ENCODE peak calls at places on chromosomes 3 and 15, in nine cellular contexts. W, M, S, P, Y, Q, T, R and C are unnamed samples.

GRCh38 chr3:114565201-114565600 is 271.4 kb downstream of the TIGIT start:
- DNase-seq in R (no peak), M (peak), W (peak), S (peak), P (no peak), Q (peak), Y (peak), T (no peak), C (no peak)

GRCh38 chr3:112013058-112013783 is 14.5 kb downstream of the TAGLN3 start:
- DNase-seq in R (peak), Q (peak), S (peak), Y (peak), T (peak), P (no peak), W (peak), M (peak), C (no peak)

GRCh38 chr3:123808812-123809211 is 75.3 kb downstream of the MYLK start:
- DNase-seq in R (no peak), Y (no peak), S (no peak), W (no peak), P (no peak), T (no peak), M (no peak), Q (no peak), C (no peak)

GRCh38 chr3:57100046-57100695 is 39.7 kb downstream of the SPATA12 start:
- DNase-seq in W (peak), M (peak), T (peak), P (peak), Q (peak), S (peak), R (peak), Y (peak), C (no peak)

GRCh38 chr3:87733671-87734367 is 325.0 kb downstream of the CGGBP1 start:
- DNase-seq in M (no peak), R (no peak), T (no peak), Y (no peak), Q (no peak), P (no peak), W (no peak), S (no peak), C (no peak)

GRCh38 chr3:49295489-49296058 is 18.5 kb upstream of the C3orf62 start:
- DNase-seq in Y (no peak), W (peak), P (peak), Q (peak), S (peak), R (no peak), M (no peak), T (peak), C (no peak)

GRCh38 chr15:75028991-75029377 is 5.6 kb downstream of the PPCDC start:
- DNase-seq in P (no peak), Q (no peak), S (no peak), Y (no peak), R (no peak), T (no peak), M (no peak), W (no peak), C (no peak)

GRCh38 chr3:184417619-184418327 is 37.9 kb downstream of the CHRD start:
- DNase-seq in Y (peak), S (peak), T (peak), P (peak), W (peak), M (peak), Q (peak), R (peak), C (no peak)

GRCh38 chr3:111071257-111072015 is at the start of gene NECTIN3:
- DNase-seq in M (peak), P (peak), R (peak), Y (peak), W (peak), Q (peak), T (peak), S (peak), C (peak)

GRCh38 chr3:133701435-133702358 is 40.0 kb upstream of the TOPBP1 start:
- DNase-seq in Q (no peak), R (no peak), T (no peak), P (no peak), S (no peak), Y (no peak), M (no peak), W (no peak), C (no peak)

GRCh38 chr15:77901921-77902750 is 175.4 kb downstream of the TBC1D2B start:
- DNase-seq in W (no peak), Y (peak), S (no peak), P (no peak), R (no peak), M (peak), T (peak), Q (no peak), C (peak)

GRCh38 chr3:89948008-89948407 is 840.6 kb downstream of the EPHA3 start:
- DNase-seq in M (no peak), T (no peak), Q (no peak), Y (no peak), P (no peak), R (no peak), W (no peak), S (no peak), C (no peak)

GRCh38 chr15:100276519-100276918 is 65.3 kb downstream of the ADAMTS17 start:
- DNase-seq in M (no peak), W (no peak), Q (no peak), P (no peak), T (no peak), S (no peak), R (no peak), Y (no peak), C (no peak)

GRCh38 chr3:124439586-124439985 is 290.7 kb upstream of the UMPS start:
- DNase-seq in P (no peak), R (no peak), T (no peak), M (no peak), Y (no peak), S (no peak), W (no peak), Q (no peak), C (no peak)

GRCh38 chr15:98025237-98025636 is 64.7 kb downstream of the ARRDC4 start:
- DNase-seq in P (no peak), W (peak), M (no peak), R (no peak), T (no peak), S (peak), Y (no peak), Q (no peak), C (no peak)

GRCh38 chr3:65793495-65794200 is 245.1 kb downstream of the MAGI1 start:
- DNase-seq in T (no peak), Y (no peak), S (no peak), M (no peak), Q (no peak), P (no peak), W (no peak), R (no peak), C (no peak)

GRCh38 chr3:98812851-98813374 is 49.8 kb downstream of the ST3GAL6 start:
- DNase-seq in P (no peak), R (peak), W (peak), T (peak), M (no peak), S (no peak), Q (peak), Y (no peak), C (no peak)

GRCh38 chr15:100596792-100597191 is 5.2 kb downstream of the LINS1 start:
- DNase-seq in W (peak), P (peak), S (no peak), Q (peak), Y (no peak), M (no peak), R (peak), T (no peak), C (no peak)

GRCh38 chr3:58556761-58557181 is 19.8 kb upstream of the ACOX2 start:
- DNase-seq in S (no peak), T (no peak), Q (no peak), Y (no peak), W (no peak), R (no peak), P (no peak), M (no peak), C (no peak)

GRCh38 chr15:62164500-62165028 is 521 bp downstream of the C2CD4B start:
- DNase-seq in Q (peak), S (peak), R (no peak), Y (no peak), W (no peak), M (no peak), P (no peak), T (peak), C (no peak)

GRCh38 chr15:62163397-62163796 is 1.7 kb downstream of the C2CD4B start:
- DNase-seq in S (no peak), W (no peak), Q (no peak), M (no peak), Y (no peak), R (no peak), T (no peak), P (no peak), C (no peak)

GRCh38 chr15:62165029-62165792 is at the start of gene C2CD4B:
- DNase-seq in T (peak), Y (peak), R (peak), S (peak), W (no peak), M (no peak), Q (peak), P (peak), C (no peak)

GRCh38 chr15:62165793-62166380 is 802 bp upstream of the C2CD4B start:
- DNase-seq in P (no peak), T (no peak), R (no peak), Q (peak), W (peak), Y (no peak), M (no peak), S (no peak), C (no peak)

DNA sequence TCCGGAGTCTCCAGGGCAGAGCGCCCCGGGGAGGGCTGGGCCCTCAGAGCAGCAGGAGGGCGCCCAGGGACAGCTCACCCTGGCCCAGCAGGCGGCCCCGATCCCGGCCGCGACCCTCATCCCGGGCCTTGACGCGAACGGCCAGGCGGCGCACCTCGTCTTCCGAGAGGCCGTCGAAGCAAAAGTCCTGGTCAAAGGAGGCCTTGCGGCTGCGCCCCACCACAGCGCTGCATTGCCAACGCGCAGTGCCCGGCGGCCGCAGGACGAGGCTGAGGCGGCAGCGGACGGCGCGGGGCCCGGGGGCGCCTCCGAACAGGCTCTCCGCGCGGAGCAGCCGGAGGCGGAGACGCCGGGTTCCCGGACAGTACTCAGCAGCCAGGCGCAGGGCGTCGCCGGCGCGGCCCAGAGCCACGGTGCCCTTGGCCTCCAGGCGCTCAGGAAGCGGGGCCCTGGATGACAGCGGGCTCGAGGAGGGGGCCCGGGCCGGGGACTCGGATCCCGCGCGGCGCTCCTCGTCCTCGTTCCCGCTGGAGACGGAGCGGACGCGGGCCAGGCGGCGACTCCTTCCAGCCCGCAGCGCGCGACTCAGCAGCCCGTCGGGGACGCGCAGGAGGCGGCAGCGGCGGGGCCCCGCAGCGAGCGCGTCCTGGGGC is 1.1 kb downstream of the C2CD4B start:
- DNase-seq in W (no peak), S (peak), M (no peak), T (peak), Q (peak), Y (no peak), R (peak), P (peak), C (no peak)
- H3K4me3 ChIP-seq in W (no peak), S (no peak), M (no peak), T (peak), Q (peak), Y (peak), R (peak), P (peak), C (peak)

DNA sequence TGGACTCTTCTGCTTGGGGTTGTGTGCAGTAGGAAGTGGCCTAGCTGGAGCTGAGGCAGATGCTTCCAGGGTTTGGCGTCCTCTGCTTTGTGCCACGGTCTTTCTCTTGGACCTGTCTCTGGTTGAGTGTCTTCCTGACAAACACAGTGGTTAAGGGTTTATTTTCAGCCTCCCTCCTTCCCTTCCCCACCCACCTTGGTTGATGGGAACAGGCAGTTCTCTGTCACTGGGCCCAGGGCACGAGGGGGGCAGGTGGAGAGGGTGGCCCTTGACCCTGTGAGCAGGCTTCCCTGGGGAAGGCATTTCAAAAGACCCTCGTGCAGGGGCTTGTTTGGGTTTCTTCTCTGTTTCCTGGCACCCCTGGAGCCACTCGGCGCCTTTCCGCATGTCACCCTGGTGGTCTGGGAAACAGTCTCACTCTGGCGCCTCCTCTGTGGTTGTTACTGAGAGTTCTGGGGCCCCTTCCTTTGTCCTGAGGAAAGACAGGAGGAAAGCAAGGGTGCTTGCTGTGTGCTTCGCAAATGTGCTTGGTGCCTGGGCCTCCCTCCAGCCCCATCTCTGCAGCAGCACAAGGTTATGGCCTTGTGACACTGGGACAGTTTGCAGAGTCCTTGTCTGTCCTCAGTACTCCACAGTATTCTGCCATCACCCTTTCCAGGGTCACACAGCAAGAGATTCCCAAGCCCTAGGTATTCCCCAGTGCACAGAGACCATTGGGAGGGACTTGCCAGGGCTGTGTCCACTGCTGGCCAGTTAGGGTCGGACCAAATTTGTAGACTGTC is 10.3 kb upstream of the STAB1 start:
- DNase-seq in Y (no peak), T (no peak), Q (no peak), R (no peak), W (no peak), S (no peak), M (no peak), P (no peak), C (no peak)
- H3K4me3 ChIP-seq in Y (no peak), T (no peak), Q (no peak), R (no peak), W (no peak), S (no peak), M (no peak), P (no peak), C (peak)

DNA sequence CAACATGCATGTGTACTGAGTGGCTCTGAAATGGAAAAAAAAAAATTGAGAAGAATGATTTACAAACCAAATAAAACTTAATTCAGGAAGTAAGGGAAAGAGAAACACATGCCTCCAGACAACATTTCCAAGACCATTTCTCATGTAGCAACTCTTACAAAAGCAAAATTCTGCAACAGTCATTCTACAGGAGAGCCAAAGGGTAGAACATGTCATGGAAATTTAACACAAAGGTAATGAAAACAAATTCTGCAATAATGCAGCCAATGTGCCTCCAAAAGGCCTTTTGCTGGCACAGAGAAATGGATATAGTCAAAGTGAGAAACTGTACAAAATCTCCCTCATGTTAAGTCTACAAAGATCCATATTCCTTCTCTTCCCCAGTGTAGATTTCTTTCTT is 4.0 kb downstream of the PEX11A start:
- DNase-seq in M (no peak), S (no peak), Q (no peak), Y (no peak), R (no peak), W (no peak), T (no peak), P (no peak), C (no peak)
- H3K4me3 ChIP-seq in M (no peak), S (no peak), Q (no peak), Y (no peak), R (no peak), W (no peak), T (no peak), P (no peak), C (no peak)

DNA sequence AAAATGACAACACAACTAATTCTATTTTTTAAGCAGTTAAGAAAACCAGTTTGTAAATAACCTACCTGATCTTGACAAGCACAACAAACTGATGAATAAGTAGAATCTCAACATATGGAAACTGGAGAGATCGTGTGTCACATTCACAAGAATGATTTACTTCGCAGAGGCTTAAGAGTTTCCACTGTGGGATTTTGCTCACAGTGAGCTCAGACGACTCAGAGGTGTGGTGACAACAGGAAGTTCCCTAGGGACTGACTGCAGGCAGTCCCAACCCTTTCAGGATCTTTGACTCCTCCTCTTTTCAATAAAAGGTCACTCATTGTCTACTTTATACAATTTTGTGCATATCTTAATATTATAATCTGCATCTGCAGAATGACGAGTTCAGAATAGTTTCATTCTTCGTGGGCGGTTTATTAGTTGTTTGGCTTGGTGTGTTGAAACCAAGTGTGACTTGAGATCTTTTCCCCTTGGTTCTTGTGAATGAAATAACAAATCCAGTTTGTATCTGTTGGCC is at the start of gene LIPH:
- DNase-seq in T (peak), M (no peak), P (no peak), S (peak), R (peak), Y (no peak), Q (peak), W (peak), C (no peak)
- H3K4me3 ChIP-seq in T (no peak), M (no peak), P (no peak), S (peak), R (peak), Y (no peak), Q (peak), W (no peak), C (peak)

DNA sequence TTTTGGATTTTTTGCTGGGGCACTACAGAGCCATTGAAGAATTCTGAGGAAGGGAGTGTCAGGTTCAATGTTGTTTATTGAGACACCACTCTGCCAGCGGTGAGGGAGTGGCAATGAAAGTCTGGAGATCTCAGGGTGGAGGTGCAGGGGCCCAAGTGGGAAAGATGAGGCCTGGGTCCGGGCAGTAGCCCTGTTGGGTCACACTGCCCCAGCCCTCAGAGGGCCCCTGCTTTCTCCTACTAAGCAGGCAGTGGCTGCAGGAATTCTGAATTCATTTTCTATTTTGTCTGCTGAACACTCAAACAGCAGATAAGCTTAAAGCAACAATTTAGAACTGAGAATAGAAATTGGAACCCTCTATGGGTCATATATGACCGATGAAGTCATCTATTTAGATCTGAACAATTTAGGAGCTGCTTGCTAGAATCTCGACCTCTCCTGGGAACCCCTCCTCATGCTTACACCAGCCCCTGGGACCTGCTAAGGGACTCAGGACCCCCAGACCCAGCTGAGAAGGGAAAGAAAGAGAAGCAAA is 17.9 kb downstream of the HRH1 start:
- DNase-seq in P (no peak), T (no peak), Q (peak), M (no peak), W (no peak), R (no peak), S (no peak), Y (peak), C (no peak)
- H3K4me3 ChIP-seq in P (no peak), T (no peak), Q (no peak), M (no peak), W (no peak), R (no peak), S (no peak), Y (peak), C (peak)